ENCODE peak calls at places on chromosomes 13 and 19, in nine cellular contexts. R, E, A, F, L, S, V, T and H are unnamed samples. For H3K4me1, the result is how much of the 10 kb centered on the place peaks cover.

GRCh38 chr13:29861694-29862110 is 11.3 kb upstream of the UBL3 start:
- DNase-seq in R (no peak), E (no peak), A (no peak), F (no peak), L (no peak), S (no peak), V (no peak), T (no peak), H (no peak)

GRCh38 chr13:99275093-99275469 is 16.9 kb upstream of the GPR18 start:
- DNase-seq in R (no peak), E (no peak), A (peak), F (no peak), L (no peak), S (peak), V (no peak), T (no peak), H (no peak)

GRCh38 chr19:5006201-5006600 is 37.3 kb downstream of the KDM4B start:
- DNase-seq in R (no peak), E (no peak), A (no peak), F (no peak), L (no peak), S (no peak), V (no peak), T (no peak), H (no peak)

GRCh38 chr13:67549331-67549730 is 319.2 kb upstream of the PCDH9 start:
- DNase-seq in R (no peak), E (no peak), A (no peak), F (no peak), L (no peak), S (no peak), V (no peak), T (no peak), H (no peak)

GRCh38 chr19:13459351-13459750 is 46.9 kb downstream of the CACNA1A start:
- DNase-seq in R (no peak), E (peak), A (no peak), F (no peak), L (no peak), S (no peak), V (no peak), T (no peak), H (no peak)

GRCh38 chr13:38002596-38002995 is 133.0 kb upstream of the TRPC4 start:
- DNase-seq in R (no peak), E (no peak), A (no peak), F (no peak), L (no peak), S (no peak), V (no peak), T (peak), H (no peak)

GRCh38 chr13:39020853-39021462 is 16.9 kb downstream of the PROSER1 start:
- DNase-seq in R (no peak), E (no peak), A (no peak), F (no peak), L (no peak), S (no peak), V (no peak), T (no peak), H (no peak)

GRCh38 chr13:89796196-89796595 is 1551.3 kb upstream of the MIR17HG start:
- DNase-seq in R (no peak), E (no peak), A (no peak), F (no peak), L (no peak), S (no peak), V (no peak), T (no peak), H (no peak)

GRCh38 chr19:35253316-35254286 is 4.8 kb downstream of the LSR start:
- DNase-seq in R (peak), E (peak), A (no peak), F (no peak), L (no peak), S (peak), V (no peak), T (peak), H (no peak)

GRCh38 chr13:48831248-48831647 is 144.5 kb upstream of the FNDC3A start:
- DNase-seq in R (no peak), E (no peak), A (no peak), F (no peak), L (no peak), S (no peak), V (no peak), T (no peak), H (no peak)

GRCh38 chr19:27750697-27751391 is 1462.1 kb downstream of the UQCRFS1 start:
- DNase-seq in R (no peak), E (no peak), A (no peak), F (no peak), L (no peak), S (no peak), V (no peak), T (no peak), H (no peak)

GRCh38 chr13:97359181-97360057 is 74.5 kb upstream of the RAP2A start:
- DNase-seq in R (no peak), E (peak), A (peak), F (peak), L (no peak), S (peak), V (peak), T (peak), H (no peak)

GRCh38 chr13:83780201-83780600 is 102.1 kb downstream of the SLITRK1 start:
- DNase-seq in R (no peak), E (peak), A (no peak), F (peak), L (peak), S (no peak), V (peak), T (no peak), H (no peak)

GRCh38 chr19:46713781-46714522 is 3.0 kb downstream of the PRKD2 start:
- DNase-seq in R (peak), E (peak), A (peak), F (peak), L (peak), S (peak), V (peak), T (peak), H (peak)

GRCh38 chr13:113845723-113846638 is 17.9 kb downstream of the GAS6 start:
- DNase-seq in R (peak), E (no peak), A (no peak), F (no peak), L (peak), S (peak), V (no peak), T (no peak), H (no peak)

GRCh38 chr13:60431108-60431700 is 34.2 kb downstream of the TDRD3 start:
- DNase-seq in R (no peak), E (peak), A (no peak), F (no peak), L (no peak), S (no peak), V (peak), T (no peak), H (no peak)

GRCh38 chr13:50539791-50540530 is 303.5 kb downstream of the DLEU7 start:
- DNase-seq in R (no peak), E (no peak), A (no peak), F (no peak), L (no peak), S (no peak), V (no peak), T (no peak), H (no peak)

GRCh38 chr19:40294560-40294959 is 9.4 kb upstream of the AKT2 start:
- DNase-seq in R (no peak), E (no peak), A (no peak), F (no peak), L (no peak), S (no peak), V (no peak), T (no peak), H (no peak)

GRCh38 chr19:38233740-38234251 is 9.8 kb upstream of the DPF1 start:
- DNase-seq in R (peak), E (peak), A (peak), F (peak), L (no peak), S (peak), V (peak), T (peak), H (no peak)

GRCh38 chr13:19852766-19853165 is 10.7 kb downstream of the ZMYM5 start:
- DNase-seq in R (no peak), E (no peak), A (no peak), F (no peak), L (no peak), S (no peak), V (no peak), T (no peak), H (no peak)

GRCh38 chr13:79647518-79647917 is 166.6 kb downstream of the NDFIP2 start:
- DNase-seq in R (no peak), E (no peak), A (peak), F (no peak), L (no peak), S (no peak), V (no peak), T (no peak), H (no peak)

GRCh38 chr19:1908364-1908678 is 3.1 kb downstream of the ADAT3 start:
- DNase-seq in R (no peak), E (no peak), A (no peak), F (no peak), L (no peak), S (no peak), V (no peak), T (no peak), H (no peak)
- H3K27ac ChIP-seq in R (peak), E (no peak), A (no peak), F (peak), L (peak), S (no peak), V (peak), T (peak), H (no peak)

GRCh38 chr13:110015253-110015652 is 228.9 kb upstream of the IRS2 start:
- DNase-seq in R (no peak), E (no peak), A (peak), F (no peak), L (no peak), S (no peak), V (no peak), T (no peak), H (no peak)

GRCh38 chr13:110014719-110015118 is 228.3 kb upstream of the IRS2 start:
- DNase-seq in R (no peak), E (no peak), A (no peak), F (no peak), L (no peak), S (no peak), V (no peak), T (no peak), H (no peak)

GRCh38 chr13:110018009-110018408 is 231.6 kb upstream of the IRS2 start:
- DNase-seq in R (no peak), E (no peak), A (no peak), F (no peak), L (no peak), S (no peak), V (no peak), T (no peak), H (no peak)

GRCh38 chr13:110012102-110012739 is 225.8 kb upstream of the IRS2 start:
- DNase-seq in R (no peak), E (no peak), A (no peak), F (no peak), L (no peak), S (no peak), V (no peak), T (no peak), H (no peak)

GRCh38 chr13:110017379-110017778 is 231.0 kb upstream of the IRS2 start:
- DNase-seq in R (no peak), E (peak), A (no peak), F (no peak), L (no peak), S (no peak), V (no peak), T (no peak), H (no peak)
- H3K4me1 ChIP-seq in R (under half), E (under half), A (under half), F (under half), L (under half), S (under half), V (under half), T (under half), H (under half)

GRCh38 chr13:109745702-109746101 is 40.7 kb downstream of the IRS2 start:
- DNase-seq in R (no peak), E (no peak), A (no peak), F (no peak), L (no peak), S (no peak), V (no peak), T (no peak), H (no peak)

GRCh38 chr13:109745060-109745459 is 41.3 kb downstream of the IRS2 start:
- DNase-seq in R (no peak), E (no peak), A (no peak), F (no peak), L (no peak), S (no peak), V (no peak), T (no peak), H (no peak)

GRCh38 chr13:109744512-109745051 is 41.8 kb downstream of the IRS2 start:
- DNase-seq in R (no peak), E (no peak), A (peak), F (peak), L (peak), S (no peak), V (no peak), T (peak), H (no peak)

GRCh38 chr13:109741966-109742365 is 44.4 kb downstream of the IRS2 start:
- DNase-seq in R (no peak), E (no peak), A (no peak), F (no peak), L (no peak), S (no peak), V (no peak), T (no peak), H (no peak)

GRCh38 chr13:109743706-109744453 is 42.5 kb downstream of the IRS2 start:
- DNase-seq in R (no peak), E (no peak), A (peak), F (no peak), L (peak), S (no peak), V (peak), T (peak), H (no peak)
- H3K27ac ChIP-seq in R (no peak), E (no peak), A (no peak), F (no peak), L (no peak), S (no peak), V (no peak), T (peak), H (no peak)

DNA sequence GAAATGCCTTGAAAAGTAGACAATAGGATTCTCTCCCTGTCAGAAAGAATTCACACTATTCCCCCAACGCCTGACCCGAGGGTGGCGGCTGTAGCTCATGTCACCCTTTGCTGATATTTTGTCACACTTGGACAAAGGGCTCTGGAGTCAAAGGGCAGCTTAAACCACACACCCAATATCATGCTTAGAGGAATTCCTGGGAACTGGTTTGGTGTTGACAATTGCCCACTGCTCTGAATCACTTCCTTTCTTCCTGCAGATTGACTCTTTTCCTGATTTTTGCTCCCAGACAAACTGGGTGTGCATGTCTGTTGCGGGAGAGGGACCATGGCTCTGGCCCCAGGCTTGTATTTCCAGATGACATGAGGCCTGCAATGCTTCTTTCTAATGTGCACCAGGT is 9.0 kb upstream of the SERP2 start:
- DNase-seq in R (no peak), E (no peak), A (no peak), F (no peak), L (no peak), S (no peak), V (no peak), T (no peak), H (no peak)
- H3K4me1 ChIP-seq in R (under half), E (under half), A (under half), F (under half), L (under half), S (under half), V (under half), T (under half), H (under half)

DNA sequence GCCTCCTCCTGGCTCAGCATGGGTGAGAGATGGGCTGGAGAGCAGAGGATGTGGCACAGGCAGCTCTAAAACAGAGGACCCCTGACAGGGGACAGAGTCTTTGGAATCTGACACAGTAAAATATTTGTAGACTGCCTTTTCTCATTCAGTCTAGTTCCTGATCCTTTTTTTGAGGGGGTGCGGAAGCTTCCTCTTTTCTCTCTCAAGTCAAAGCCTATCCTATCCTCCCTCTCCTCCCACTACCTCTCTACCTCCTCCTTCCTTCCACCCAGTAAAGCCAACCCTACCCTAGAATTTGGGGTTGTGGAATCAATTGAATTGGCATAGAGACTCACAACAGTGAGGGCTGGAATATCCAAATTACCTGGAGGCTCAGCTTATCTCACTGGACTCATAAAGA is 82.0 kb downstream of the TEX26 start:
- DNase-seq in R (no peak), E (no peak), A (no peak), F (no peak), L (no peak), S (no peak), V (no peak), T (no peak), H (no peak)
- H3K27ac ChIP-seq in R (no peak), E (no peak), A (no peak), F (no peak), L (no peak), S (no peak), V (no peak), T (no peak), H (no peak)

GRCh38 chr13:75091707-75092106 is 390.3 kb downstream of the TBC1D4 start:
- DNase-seq in R (no peak), E (peak), A (no peak), F (no peak), L (no peak), S (no peak), V (peak), T (no peak), H (no peak)
- H3K4me1 ChIP-seq in R (under half), E (under half), A (under half), F (under half), L (under half), S (under half), V (under half), T (under half), H (under half)

GRCh38 chr19:7117248-7117647 is 47.7 kb downstream of the ZNF557 start:
- DNase-seq in R (no peak), E (no peak), A (no peak), F (no peak), L (no peak), S (no peak), V (no peak), T (no peak), H (no peak)
- H3K27ac ChIP-seq in R (no peak), E (no peak), A (no peak), F (no peak), L (no peak), S (no peak), V (no peak), T (no peak), H (no peak)

GRCh38 chr19:45103625-45104319 is 10.8 kb downstream of the PPP1R37 start:
- DNase-seq in R (no peak), E (no peak), A (peak), F (no peak), L (no peak), S (no peak), V (no peak), T (no peak), H (no peak)

GRCh38 chr19:45103200-45103624 is 10.2 kb downstream of the PPP1R37 start:
- DNase-seq in R (no peak), E (no peak), A (peak), F (peak), L (no peak), S (peak), V (no peak), T (no peak), H (no peak)

GRCh38 chr19:45100797-45101196 is 7.8 kb downstream of the PPP1R37 start:
- DNase-seq in R (no peak), E (no peak), A (no peak), F (no peak), L (no peak), S (no peak), V (no peak), T (no peak), H (no peak)

GRCh38 chr19:45101796-45102195 is 8.8 kb downstream of the PPP1R37 start:
- DNase-seq in R (no peak), E (no peak), A (no peak), F (no peak), L (no peak), S (no peak), V (no peak), T (no peak), H (no peak)

DNA sequence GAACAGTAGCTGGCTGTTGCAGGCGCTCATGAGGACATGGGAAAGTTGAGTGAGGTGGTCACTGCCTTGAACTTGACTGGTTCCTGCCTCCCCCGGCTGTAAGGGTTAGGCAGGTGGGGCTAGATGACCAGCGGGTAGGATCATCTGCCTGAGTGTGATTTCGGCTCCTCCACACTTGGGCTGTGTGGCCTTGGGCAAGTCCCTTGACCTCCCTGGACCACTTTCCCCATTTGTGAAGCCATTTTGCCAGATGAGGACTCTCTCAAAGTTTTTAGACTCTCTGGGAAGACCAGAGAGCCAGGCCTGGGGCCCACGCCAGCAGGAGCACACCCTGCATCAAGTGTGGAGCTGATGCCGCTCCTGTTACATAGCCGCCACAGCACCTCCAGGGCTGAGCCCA is 9.5 kb downstream of the PPP1R37 start:
- DNase-seq in R (no peak), E (no peak), A (no peak), F (no peak), L (no peak), S (no peak), V (no peak), T (no peak), H (no peak)
- H3K4me1 ChIP-seq in R (under half), E (under half), A (under half), F (half or more), L (half or more), S (under half), V (under half), T (under half), H (under half)

GRCh38 chr19:50315773-50316448 is 13.3 kb downstream of the KCNC3 start:
- DNase-seq in R (no peak), E (peak), A (peak), F (no peak), L (no peak), S (no peak), V (peak), T (no peak), H (no peak)
- H3K27ac ChIP-seq in R (no peak), E (peak), A (no peak), F (no peak), L (no peak), S (no peak), V (peak), T (no peak), H (no peak)

GRCh38 chr13:110387451-110388140 is 80.5 kb downstream of the COL4A2 start:
- DNase-seq in R (no peak), E (peak), A (peak), F (peak), L (no peak), S (no peak), V (no peak), T (no peak), H (peak)

GRCh38 chr13:110392510-110393233 is 85.6 kb downstream of the COL4A2 start:
- DNase-seq in R (no peak), E (no peak), A (no peak), F (no peak), L (no peak), S (no peak), V (no peak), T (no peak), H (no peak)

GRCh38 chr13:110391273-110391672 is 84.2 kb downstream of the COL4A2 start:
- DNase-seq in R (no peak), E (no peak), A (no peak), F (no peak), L (no peak), S (no peak), V (no peak), T (no peak), H (no peak)

GRCh38 chr13:110388141-110388943 is 81.3 kb downstream of the COL4A2 start:
- DNase-seq in R (no peak), E (peak), A (peak), F (no peak), L (peak), S (no peak), V (no peak), T (no peak), H (peak)

GRCh38 chr13:110390572-110390971 is 83.5 kb downstream of the COL4A2 start:
- DNase-seq in R (no peak), E (no peak), A (no peak), F (no peak), L (no peak), S (no peak), V (no peak), T (no peak), H (no peak)
- H3K4me1 ChIP-seq in R (under half), E (under half), A (under half), F (under half), L (under half), S (under half), V (under half), T (under half), H (under half)